ENCODE peak calls at places on chromosome 10, in six cellular contexts. One of them, this sample, is unnamed. For H3K36me3, the result is how much of the 10 kb centered on the place peaks cover.

GRCh38 chr10:123398756-123399155 is 244.6 kb downstream of the BUB3 start:
- DNase-seq in endothelial cell of umbilical vein: no peak
- DNase-seq in tibial nerve: no peak
- DNase-seq in Panc1: no peak
- DNase-seq in uterus: no peak
- DNase-seq in IMR-90: no peak
- DNase-seq in this sample: no peak

GRCh38 chr10:71222541-71223364 is 10.4 kb downstream of the UNC5B start:
- DNase-seq in IMR-90: peak
- DNase-seq in uterus: no peak
- DNase-seq in tibial nerve: no peak
- DNase-seq in Panc1: no peak
- DNase-seq in endothelial cell of umbilical vein: no peak
- DNase-seq in this sample: no peak

GRCh38 chr10:94963901-94964300 is 25.4 kb downstream of the CYP2C9 start:
- DNase-seq in Panc1: peak
- DNase-seq in IMR-90: peak
- DNase-seq in endothelial cell of umbilical vein: peak
- DNase-seq in uterus: no peak
- DNase-seq in tibial nerve: no peak
- DNase-seq in this sample: peak

GRCh38 chr10:14749051-14749809 is 25.5 kb downstream of the FAM107B start:
- DNase-seq in tibial nerve: no peak
- DNase-seq in Panc1: no peak
- DNase-seq in endothelial cell of umbilical vein: peak
- DNase-seq in IMR-90: no peak
- DNase-seq in uterus: no peak
- DNase-seq in this sample: no peak

GRCh38 chr10:44932338-44933116 is 21.4 kb downstream of the TMEM72 start:
- DNase-seq in IMR-90: peak
- DNase-seq in uterus: peak
- DNase-seq in Panc1: peak
- DNase-seq in endothelial cell of umbilical vein: peak
- DNase-seq in tibial nerve: peak
- DNase-seq in this sample: no peak

GRCh38 chr10:51879238-51879637 is 179.8 kb upstream of the CSTF2T start:
- DNase-seq in Panc1: no peak
- DNase-seq in tibial nerve: no peak
- DNase-seq in endothelial cell of umbilical vein: peak
- DNase-seq in IMR-90: peak
- DNase-seq in uterus: no peak
- DNase-seq in this sample: peak

GRCh38 chr10:113646337-113647201 is 17.3 kb downstream of the NRAP start:
- DNase-seq in tibial nerve: no peak
- DNase-seq in uterus: no peak
- DNase-seq in endothelial cell of umbilical vein: no peak
- DNase-seq in Panc1: no peak
- DNase-seq in IMR-90: no peak
- DNase-seq in this sample: no peak

GRCh38 chr10:75408911-75409885 is 7.6 kb upstream of the ZNF503 start:
- DNase-seq in Panc1: no peak
- DNase-seq in tibial nerve: peak
- DNase-seq in IMR-90: no peak
- DNase-seq in uterus: peak
- DNase-seq in endothelial cell of umbilical vein: no peak
- DNase-seq in this sample: no peak

GRCh38 chr10:98309366-98310355 is 41.7 kb upstream of the LOXL4 start:
- DNase-seq in IMR-90: peak
- DNase-seq in endothelial cell of umbilical vein: peak
- DNase-seq in Panc1: no peak
- DNase-seq in tibial nerve: peak
- DNase-seq in uterus: peak
- DNase-seq in this sample: peak

GRCh38 chr10:124899151-124899550 is 42.8 kb upstream of the ZRANB1 start:
- DNase-seq in Panc1: no peak
- DNase-seq in endothelial cell of umbilical vein: no peak
- DNase-seq in uterus: no peak
- DNase-seq in IMR-90: no peak
- DNase-seq in tibial nerve: no peak
- DNase-seq in this sample: no peak

GRCh38 chr10:94397549-94398370 is 4.6 kb upstream of the TBC1D12 start:
- DNase-seq in tibial nerve: no peak
- DNase-seq in uterus: no peak
- DNase-seq in IMR-90: peak
- DNase-seq in Panc1: no peak
- DNase-seq in endothelial cell of umbilical vein: no peak
- DNase-seq in this sample: no peak

GRCh38 chr10:62581351-62581750 is 207.2 kb downstream of the ZNF365 start:
- DNase-seq in Panc1: no peak
- DNase-seq in tibial nerve: no peak
- DNase-seq in IMR-90: no peak
- DNase-seq in endothelial cell of umbilical vein: no peak
- DNase-seq in uterus: no peak
- DNase-seq in this sample: no peak

GRCh38 chr10:52213511-52213831 is 100.6 kb upstream of the DKK1 start:
- DNase-seq in IMR-90: peak
- DNase-seq in tibial nerve: no peak
- DNase-seq in Panc1: no peak
- DNase-seq in uterus: no peak
- DNase-seq in endothelial cell of umbilical vein: no peak
- DNase-seq in this sample: no peak

GRCh38 chr10:114172776-114173555 is 1.0 kb downstream of the CCDC186 start:
- DNase-seq in IMR-90: no peak
- DNase-seq in endothelial cell of umbilical vein: peak
- DNase-seq in Panc1: no peak
- DNase-seq in uterus: no peak
- DNase-seq in tibial nerve: no peak
- DNase-seq in this sample: no peak

GRCh38 chr10:125871341-125871740 is 9.8 kb downstream of the DHX32 start:
- DNase-seq in IMR-90: peak
- DNase-seq in endothelial cell of umbilical vein: no peak
- DNase-seq in Panc1: no peak
- DNase-seq in tibial nerve: no peak
- DNase-seq in uterus: no peak
- DNase-seq in this sample: no peak

GRCh38 chr10:69464801-69465401 is 13.6 kb downstream of the TSPAN15 start:
- DNase-seq in tibial nerve: no peak
- DNase-seq in IMR-90: no peak
- DNase-seq in uterus: no peak
- DNase-seq in Panc1: no peak
- DNase-seq in endothelial cell of umbilical vein: no peak
- DNase-seq in this sample: no peak

GRCh38 chr10:78685466-78686163 is 383.2 kb upstream of the ZMIZ1 start:
- DNase-seq in tibial nerve: no peak
- DNase-seq in endothelial cell of umbilical vein: no peak
- DNase-seq in IMR-90: peak
- DNase-seq in uterus: no peak
- DNase-seq in Panc1: no peak
- DNase-seq in this sample: no peak

GRCh38 chr10:25169740-25170139 is 5.1 kb upstream of the GPR158 start:
- DNase-seq in IMR-90: no peak
- DNase-seq in Panc1: no peak
- DNase-seq in endothelial cell of umbilical vein: no peak
- DNase-seq in uterus: no peak
- DNase-seq in tibial nerve: no peak
- DNase-seq in this sample: no peak

GRCh38 chr10:71338728-71339495 is 19.9 kb downstream of the SLC29A3 start:
- DNase-seq in uterus: no peak
- DNase-seq in endothelial cell of umbilical vein: no peak
- DNase-seq in IMR-90: no peak
- DNase-seq in tibial nerve: no peak
- DNase-seq in Panc1: no peak
- DNase-seq in this sample: no peak

GRCh38 chr10:114473776-114474175 is 69.5 kb upstream of the AFAP1L2 start:
- DNase-seq in Panc1: no peak
- DNase-seq in endothelial cell of umbilical vein: no peak
- DNase-seq in tibial nerve: no peak
- DNase-seq in IMR-90: no peak
- DNase-seq in uterus: no peak
- DNase-seq in this sample: no peak

GRCh38 chr10:118698421-118698820 is 56.3 kb downstream of the CACUL1 start:
- DNase-seq in uterus: no peak
- DNase-seq in IMR-90: peak
- DNase-seq in Panc1: no peak
- DNase-seq in tibial nerve: peak
- DNase-seq in endothelial cell of umbilical vein: peak
- DNase-seq in this sample: peak

GRCh38 chr10:118305730-118306129 is 36.4 kb downstream of the FAM204A start:
- DNase-seq in IMR-90: no peak
- DNase-seq in uterus: no peak
- DNase-seq in tibial nerve: no peak
- DNase-seq in endothelial cell of umbilical vein: no peak
- DNase-seq in Panc1: no peak
- DNase-seq in this sample: no peak

GRCh38 chr10:43225004-43225786 is 41.7 kb downstream of the RASGEF1A start:
- DNase-seq in tibial nerve: no peak
- DNase-seq in endothelial cell of umbilical vein: no peak
- DNase-seq in uterus: no peak
- DNase-seq in IMR-90: no peak
- DNase-seq in Panc1: no peak
- DNase-seq in this sample: no peak

GRCh38 chr10:100184426-100185219 is 1.2 kb downstream of the ERLIN1 start:
- DNase-seq in tibial nerve: no peak
- DNase-seq in endothelial cell of umbilical vein: peak
- DNase-seq in uterus: no peak
- DNase-seq in IMR-90: peak
- DNase-seq in Panc1: no peak
- DNase-seq in this sample: no peak

GRCh38 chr10:114102253-114102652 is 58.6 kb downstream of the ADRB1 start:
- DNase-seq in uterus: no peak
- DNase-seq in IMR-90: peak
- DNase-seq in tibial nerve: no peak
- DNase-seq in endothelial cell of umbilical vein: no peak
- DNase-seq in Panc1: no peak
- DNase-seq in this sample: no peak

GRCh38 chr10:28853195-28853594 is 175.9 kb downstream of the BAMBI start:
- DNase-seq in Panc1: no peak
- DNase-seq in tibial nerve: no peak
- DNase-seq in uterus: no peak
- DNase-seq in IMR-90: no peak
- DNase-seq in endothelial cell of umbilical vein: no peak
- DNase-seq in this sample: peak

GRCh38 chr10:119330342-119330741 is 123.0 kb downstream of the GRK5 start:
- DNase-seq in uterus: no peak
- DNase-seq in tibial nerve: no peak
- DNase-seq in IMR-90: no peak
- DNase-seq in Panc1: no peak
- DNase-seq in endothelial cell of umbilical vein: no peak
- DNase-seq in this sample: no peak

GRCh38 chr10:119826777-119827176 is 45.9 kb downstream of the MCMBP start:
- DNase-seq in IMR-90: no peak
- DNase-seq in Panc1: no peak
- DNase-seq in uterus: no peak
- DNase-seq in endothelial cell of umbilical vein: no peak
- DNase-seq in tibial nerve: no peak
- DNase-seq in this sample: no peak

GRCh38 chr10:4195214-4195613 is 410.2 kb upstream of the KLF6 start:
- DNase-seq in IMR-90: peak
- DNase-seq in uterus: no peak
- DNase-seq in endothelial cell of umbilical vein: no peak
- DNase-seq in tibial nerve: no peak
- DNase-seq in Panc1: no peak
- DNase-seq in this sample: peak

GRCh38 chr10:80165173-80165572 is 32.6 kb downstream of the PLAC9 start:
- DNase-seq in tibial nerve: no peak
- DNase-seq in IMR-90: peak
- DNase-seq in uterus: no peak
- DNase-seq in endothelial cell of umbilical vein: no peak
- DNase-seq in Panc1: no peak
- DNase-seq in this sample: no peak
- H3K36me3 ChIP-seq in tibial nerve: half or more
- H3K36me3 ChIP-seq in IMR-90: half or more
- H3K36me3 ChIP-seq in uterus: under half
- H3K36me3 ChIP-seq in endothelial cell of umbilical vein: under half
- H3K36me3 ChIP-seq in Panc1: under half
- H3K36me3 ChIP-seq in this sample: under half

GRCh38 chr10:35027567-35027966 is 62.6 kb downstream of the CUL2 start:
- DNase-seq in IMR-90: peak
- DNase-seq in uterus: no peak
- DNase-seq in endothelial cell of umbilical vein: peak
- DNase-seq in Panc1: no peak
- DNase-seq in tibial nerve: no peak
- DNase-seq in this sample: no peak
- TF ChIP-seq CTCF in IMR-90: peak
- TF ChIP-seq CTCF in uterus: peak
- TF ChIP-seq CTCF in endothelial cell of umbilical vein: no peak
- TF ChIP-seq CTCF in Panc1: peak
- TF ChIP-seq CTCF in tibial nerve: peak
- TF ChIP-seq CTCF in this sample: peak

DNA sequence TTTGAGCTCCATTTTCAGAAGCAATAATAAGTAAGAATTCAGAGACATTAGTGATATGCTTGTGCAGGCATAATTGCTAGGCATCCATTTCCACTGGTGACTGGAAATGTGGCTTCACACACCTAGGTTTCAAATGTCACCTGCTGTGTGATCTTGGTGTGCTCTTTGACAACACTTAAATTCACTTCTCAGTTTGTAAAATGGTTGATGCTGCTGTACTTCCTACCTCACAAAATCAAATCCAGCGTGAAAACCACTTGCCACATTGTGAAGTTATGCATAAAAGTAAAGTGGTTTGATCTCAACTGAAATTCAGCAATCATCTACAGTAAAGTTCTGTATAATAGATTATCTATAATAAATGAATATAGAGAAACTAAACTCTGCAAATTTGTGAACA is 82.4 kb downstream of the APBB1IP start:
- DNase-seq in uterus: no peak
- DNase-seq in Panc1: no peak
- DNase-seq in endothelial cell of umbilical vein: no peak
- DNase-seq in tibial nerve: no peak
- DNase-seq in IMR-90: no peak
- DNase-seq in this sample: no peak
- H3K4me3 ChIP-seq in uterus: no peak
- H3K4me3 ChIP-seq in Panc1: no peak
- H3K4me3 ChIP-seq in endothelial cell of umbilical vein: no peak
- H3K4me3 ChIP-seq in tibial nerve: no peak
- H3K4me3 ChIP-seq in IMR-90: no peak
- H3K4me3 ChIP-seq in this sample: no peak

GRCh38 chr10:68345621-68346020 is 12.9 kb upstream of the PBLD start:
- DNase-seq in tibial nerve: no peak
- DNase-seq in IMR-90: no peak
- DNase-seq in endothelial cell of umbilical vein: no peak
- DNase-seq in Panc1: no peak
- DNase-seq in uterus: no peak
- DNase-seq in this sample: no peak

GRCh38 chr10:68346774-68347173 is 14.0 kb upstream of the PBLD start:
- DNase-seq in Panc1: no peak
- DNase-seq in uterus: no peak
- DNase-seq in endothelial cell of umbilical vein: no peak
- DNase-seq in tibial nerve: no peak
- DNase-seq in IMR-90: no peak
- DNase-seq in this sample: no peak

GRCh38 chr10:68353537-68353936 is 20.8 kb upstream of the PBLD start:
- DNase-seq in tibial nerve: no peak
- DNase-seq in IMR-90: no peak
- DNase-seq in Panc1: no peak
- DNase-seq in uterus: no peak
- DNase-seq in endothelial cell of umbilical vein: no peak
- DNase-seq in this sample: no peak

GRCh38 chr10:68342909-68343516 is 10.3 kb upstream of the PBLD start:
- DNase-seq in Panc1: no peak
- DNase-seq in tibial nerve: no peak
- DNase-seq in IMR-90: no peak
- DNase-seq in uterus: no peak
- DNase-seq in endothelial cell of umbilical vein: no peak
- DNase-seq in this sample: no peak

GRCh38 chr10:68348265-68348741 is 15.6 kb upstream of the PBLD start:
- DNase-seq in IMR-90: peak
- DNase-seq in Panc1: peak
- DNase-seq in uterus: no peak
- DNase-seq in endothelial cell of umbilical vein: peak
- DNase-seq in tibial nerve: no peak
- DNase-seq in this sample: no peak
- H3K36me3 ChIP-seq in IMR-90: under half
- H3K36me3 ChIP-seq in Panc1: under half
- H3K36me3 ChIP-seq in uterus: under half
- H3K36me3 ChIP-seq in endothelial cell of umbilical vein: under half
- H3K36me3 ChIP-seq in tibial nerve: half or more
- H3K36me3 ChIP-seq in this sample: under half

This sample was measured in kidney epithelial cell.